ENCODE peak calls at places on chromosomes 3 and 15, in four cellular contexts. N is BE2C, M is choroid plexus epithelial cell, I is Peyer's patch. L is an unnamed sample.

GRCh38 chr3:11285471-11285870 is 13.3 kb downstream of the ATG7 start:
- DNase-seq in M (no peak), N (no peak), I (no peak), L (no peak)

GRCh38 chr3:70999730-71000129 is 583.8 kb downstream of the FOXP1 start:
- DNase-seq in M (peak), N (peak), I (no peak), L (no peak)

GRCh38 chr3:190972840-190973270 is 110.4 kb upstream of the GMNC start:
- DNase-seq in N (no peak), M (no peak), I (no peak), L (no peak)

GRCh38 chr3:156293566-156293965 is 173.2 kb downstream of the KCNAB1 start:
- DNase-seq in M (no peak), I (no peak), N (no peak), L (no peak)

GRCh38 chr3:42369304-42369703 is 41.1 kb downstream of the LYZL4 start:
- DNase-seq in M (peak), I (no peak), N (no peak), L (no peak)

GRCh38 chr15:92803852-92804609 is 96.1 kb upstream of the CHD2 start:
- DNase-seq in I (no peak), M (peak), N (no peak), L (no peak)

GRCh38 chr3:193960485-193961172 is 175.3 kb upstream of the HES1 start:
- DNase-seq in N (peak), I (peak), M (no peak), L (no peak)

GRCh38 chr3:46406786-46407611 is at the start of the genes CCR5AS and CCRL2:
- DNase-seq in M (peak), I (peak), N (no peak), L (no peak)

GRCh38 chr15:49382394-49382793 is 40.6 kb upstream of the FGF7 start:
- DNase-seq in N (no peak), M (no peak), I (no peak), L (no peak)

GRCh38 chr15:73329501-73330200 is 39.1 kb downstream of the HCN4 start:
- DNase-seq in N (no peak), I (peak), M (no peak), L (no peak)

GRCh38 chr3:25441234-25441856 is 13.3 kb downstream of the RARB start:
- DNase-seq in M (no peak), N (no peak), I (no peak), L (no peak)

GRCh38 chr3:62567097-62568021 is 194.0 kb upstream of the FEZF2 start:
- DNase-seq in N (no peak), M (peak), I (no peak), L (no peak)

DNA sequence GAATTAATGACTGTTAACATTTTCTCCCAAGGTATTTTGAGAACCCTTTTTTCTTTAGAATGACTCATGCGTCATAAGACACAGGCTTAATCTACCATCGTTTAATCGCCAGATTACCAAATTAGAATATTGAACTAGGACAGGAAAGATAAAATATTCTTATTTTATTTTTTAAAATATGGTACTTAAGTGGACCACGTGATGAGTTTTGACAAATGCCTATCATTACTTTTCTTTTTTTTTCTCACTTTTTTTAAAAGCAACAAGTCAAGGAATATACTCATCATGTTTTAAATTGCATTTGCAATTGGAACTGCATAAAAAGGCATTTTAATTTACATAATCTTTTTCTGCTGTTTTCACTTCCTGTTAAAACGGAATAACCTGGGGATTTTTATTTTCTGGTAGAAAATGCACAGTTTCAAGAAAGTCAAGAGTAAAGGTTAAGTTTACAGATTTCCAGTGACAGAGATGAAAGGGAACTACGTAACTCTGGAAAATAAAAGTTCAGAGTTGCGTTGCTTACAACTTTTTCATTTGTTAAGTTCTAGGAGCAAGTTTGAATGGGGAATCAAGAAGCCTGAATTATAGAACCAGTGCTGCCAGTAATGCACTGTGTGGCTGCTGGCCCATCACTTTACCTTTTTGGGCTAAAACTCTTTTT is 23.6 kb downstream of the SIAH2 start:
- DNase-seq in N (no peak), M (no peak), I (no peak), L (no peak)
- H3K4me3 ChIP-seq in N (no peak), M (no peak), I (no peak), L (no peak)

GRCh38 chr3:79551997-79552396 is 215.8 kb downstream of the ROBO1 start:
- DNase-seq in N (no peak), I (no peak), M (no peak), L (no peak)
- TF ChIP-seq CTCF in N (no peak), I (no peak), M (no peak), L (no peak)

GRCh38 chr3:188243124-188243795 is 89.3 kb downstream of the LPP start:
- DNase-seq in M (no peak), N (no peak), I (no peak), L (no peak)
- H3K4me3 ChIP-seq in M (no peak), N (no peak), I (no peak), L (no peak)

GRCh38 chr3:23372296-23372695 is 169.2 kb downstream of the UBE2E2 start:
- DNase-seq in I (no peak), M (peak), N (no peak), L (no peak)
- TF ChIP-seq CTCF in I (no peak), M (peak), N (no peak), L (no peak)

DNA sequence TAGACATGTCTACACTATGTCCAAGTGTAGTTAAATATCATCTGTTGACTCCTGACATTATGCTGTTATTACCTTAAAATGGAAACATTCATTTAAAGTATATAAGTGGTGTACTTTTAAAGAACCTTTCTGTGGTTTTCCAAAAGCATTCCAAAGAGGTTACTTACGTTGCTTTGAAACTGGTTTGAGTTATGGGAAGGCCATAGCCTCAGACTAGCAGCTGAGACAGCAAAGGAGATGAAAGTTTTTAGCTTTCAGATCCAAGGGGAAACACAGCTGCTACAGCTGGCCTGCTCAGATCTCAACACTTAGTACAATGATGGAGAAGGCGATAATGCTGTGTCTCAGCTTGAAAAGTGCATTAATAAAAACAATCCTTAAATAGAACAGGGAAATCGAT is 921.1 kb downstream of the ROBO1 start:
- DNase-seq in M (peak), I (no peak), N (no peak), L (peak)
- H3K4me3 ChIP-seq in M (no peak), I (no peak), N (no peak), L (no peak)